ENCODE peak calls at places on chromosome 20, in ten cellular contexts. K is NCI-H1417, S is tibial nerve, B is suprapubic skin, A is AG04450, T is anterior cingulate cortex, L is NCI-H69, R is fibroblast of mammary gland, N is astrocyte of the spinal cord, M is mucosa of gallbladder. Z is an unnamed sample.

GRCh38 chr20:32466739-32467505 is 108.8 kb downstream of the ASXL1 start:
- DNase-seq in K (no peak), S (no peak), B (no peak), A (no peak), T (no peak), L (no peak), R (no peak), N (no peak), M (no peak), Z (no peak)

GRCh38 chr20:4961746-4962145 is 39.6 kb downstream of the SLC23A2 start:
- DNase-seq in K (no peak), S (no peak), B (no peak), A (peak), T (no peak), L (no peak), R (peak), N (peak), M (peak), Z (no peak)

GRCh38 chr20:14445310-14445709 is 107.9 kb upstream of the FLRT3 start:
- DNase-seq in K (no peak), S (no peak), B (no peak), A (peak), T (no peak), L (no peak), R (peak), N (peak), M (no peak), Z (no peak)

GRCh38 chr20:43559588-43559987 is 761 bp downstream of the SGK2 start:
- DNase-seq in K (no peak), S (no peak), B (no peak), A (no peak), T (no peak), L (no peak), R (no peak), N (no peak), M (no peak), Z (no peak)

GRCh38 chr20:16528078-16528477 is 45.2 kb downstream of the KIF16B start:
- DNase-seq in K (peak), S (no peak), B (no peak), A (peak), T (no peak), L (peak), R (peak), N (peak), M (peak), Z (no peak)

GRCh38 chr20:25285856-25286798 is 38.2 kb downstream of the PYGB start:
- DNase-seq in K (no peak), S (peak), B (peak), A (no peak), T (no peak), L (no peak), R (no peak), N (no peak), M (no peak), Z (peak)

GRCh38 chr20:59469266-59470252 is 134.8 kb upstream of the PHACTR3 start:
- DNase-seq in K (no peak), S (no peak), B (no peak), A (no peak), T (no peak), L (peak), R (no peak), N (no peak), M (no peak), Z (no peak)

GRCh38 chr20:14673164-14673563 is 335.8 kb upstream of the FLRT3 start:
- DNase-seq in K (no peak), S (no peak), B (no peak), A (no peak), T (no peak), L (peak), R (no peak), N (no peak), M (no peak), Z (no peak)

GRCh38 chr20:20360464-20360863 is 7.4 kb upstream of the INSM1 start:
- DNase-seq in K (peak), S (no peak), B (no peak), A (peak), T (no peak), L (peak), R (peak), N (peak), M (no peak), Z (peak)

GRCh38 chr20:49705358-49705757 is 8.3 kb downstream of the B4GALT5 start:
- DNase-seq in K (no peak), S (no peak), B (no peak), A (no peak), T (no peak), L (no peak), R (no peak), N (no peak), M (no peak), Z (no peak)

GRCh38 chr20:41141153-41141815 is 3.9 kb downstream of the PLCG1 start:
- DNase-seq in K (no peak), S (peak), B (no peak), A (no peak), T (no peak), L (no peak), R (peak), N (peak), M (peak), Z (peak)

GRCh38 chr20:47489448-47489872 is 12.2 kb upstream of the NCOA3 start:
- DNase-seq in K (no peak), S (no peak), B (no peak), A (no peak), T (no peak), L (no peak), R (no peak), N (no peak), M (peak), Z (no peak)

GRCh38 chr20:24314053-24314452 is 155.4 kb upstream of the SYNDIG1 start:
- DNase-seq in K (no peak), S (no peak), B (no peak), A (no peak), T (no peak), L (no peak), R (no peak), N (no peak), M (no peak), Z (no peak)

GRCh38 chr20:891121-892080 is 24.7 kb downstream of the ANGPT4 start:
- DNase-seq in K (no peak), S (peak), B (no peak), A (no peak), T (peak), L (no peak), R (no peak), N (no peak), M (no peak), Z (peak)

GRCh38 chr20:16001286-16001685 is 572.0 kb downstream of the KIF16B start:
- DNase-seq in K (no peak), S (no peak), B (no peak), A (no peak), T (no peak), L (no peak), R (peak), N (no peak), M (no peak), Z (no peak)

GRCh38 chr20:17594443-17594842 is 24.6 kb downstream of the DSTN start:
- DNase-seq in K (no peak), S (no peak), B (no peak), A (peak), T (no peak), L (no peak), R (peak), N (peak), M (peak), Z (peak)

GRCh38 chr20:46928580-46929132 is 34.0 kb downstream of the EYA2 start:
- DNase-seq in K (no peak), S (peak), B (no peak), A (no peak), T (peak), L (no peak), R (peak), N (peak), M (no peak), Z (peak)

GRCh38 chr20:2133318-2134183 is 31.9 kb downstream of the STK35 start:
- DNase-seq in K (no peak), S (no peak), B (no peak), A (no peak), T (no peak), L (peak), R (peak), N (peak), M (no peak), Z (peak)

GRCh38 chr20:51413753-51414323 is 128.7 kb downstream of the NFATC2 start:
- DNase-seq in K (no peak), S (no peak), B (no peak), A (no peak), T (no peak), L (no peak), R (no peak), N (no peak), M (no peak), Z (no peak)

GRCh38 chr20:3753098-3753497 is 14.5 kb downstream of the ADISSP start:
- DNase-seq in K (peak), S (peak), B (no peak), A (peak), T (peak), L (peak), R (peak), N (peak), M (peak), Z (peak)

GRCh38 chr20:388034-388994 is 7.8 kb downstream of the TRIB3 start:
- DNase-seq in K (no peak), S (no peak), B (no peak), A (no peak), T (no peak), L (no peak), R (no peak), N (no peak), M (no peak), Z (no peak)

GRCh38 chr20:10714236-10714975 is 40.6 kb upstream of the JAG1 start:
- DNase-seq in K (no peak), S (no peak), B (no peak), A (no peak), T (no peak), L (no peak), R (no peak), N (no peak), M (no peak), Z (no peak)

GRCh38 chr20:35561268-35561667 is 19.4 kb downstream of the ERGIC3 start:
- DNase-seq in K (peak), S (no peak), B (no peak), A (peak), T (no peak), L (peak), R (peak), N (peak), M (no peak), Z (peak)

GRCh38 chr20:64055893-64056638 is 6.6 kb upstream of the SOX18 start:
- DNase-seq in K (no peak), S (no peak), B (no peak), A (no peak), T (no peak), L (peak), R (no peak), N (no peak), M (no peak), Z (no peak)

GRCh38 chr20:63431944-63432343 is 40.5 kb downstream of the KCNQ2 start:
- DNase-seq in K (no peak), S (no peak), B (no peak), A (no peak), T (no peak), L (no peak), R (no peak), N (no peak), M (no peak), Z (no peak)

GRCh38 chr20:39016496-39016895 is 54.4 kb downstream of the DHX35 start:
- DNase-seq in K (no peak), S (no peak), B (no peak), A (no peak), T (no peak), L (no peak), R (no peak), N (no peak), M (no peak), Z (no peak)

GRCh38 chr20:41482647-41483552 is 116.3 kb upstream of the EMILIN3 start:
- DNase-seq in K (no peak), S (no peak), B (no peak), A (peak), T (no peak), L (no peak), R (peak), N (peak), M (no peak), Z (no peak)

GRCh38 chr20:4112490-4113420 is 97.4 kb upstream of the RNF24 start:
- DNase-seq in K (no peak), S (peak), B (no peak), A (no peak), T (no peak), L (peak), R (peak), N (peak), M (peak), Z (peak)

GRCh38 chr20:59402697-59403096 is 102.3 kb downstream of the EDN3 start:
- DNase-seq in K (peak), S (no peak), B (no peak), A (no peak), T (peak), L (peak), R (no peak), N (no peak), M (peak), Z (peak)

GRCh38 chr20:61556116-61556515 is 304.1 kb downstream of the CDH4 start:
- DNase-seq in K (no peak), S (no peak), B (no peak), A (peak), T (no peak), L (no peak), R (peak), N (peak), M (no peak), Z (no peak)

GRCh38 chr20:1861347-1861987 is 33.7 kb upstream of the SIRPA start:
- DNase-seq in K (no peak), S (no peak), B (no peak), A (no peak), T (no peak), L (no peak), R (no peak), N (peak), M (no peak), Z (peak)

Z was measured in thyroid gland.